ENCODE peak calls at places on chromosome 19, in six cellular contexts. Y, Q, M, O, B and N are unnamed samples.

GRCh38 chr19:33797821-33798633 is 1.4 kb downstream of the KCTD15 start:
- DNase-seq in B (no peak), M (no peak), Q (no peak), Y (peak), O (no peak), N (no peak)

GRCh38 chr19:2424686-2425621 is 2.4 kb downstream of the TIMM13 start:
- DNase-seq in M (no peak), B (no peak), Q (no peak), Y (peak), O (no peak), N (no peak)

GRCh38 chr19:38061294-38061693 is 154.3 kb downstream of the SIPA1L3 start:
- DNase-seq in O (peak), Q (no peak), M (no peak), B (no peak), Y (no peak), N (no peak)

GRCh38 chr19:51333836-51334460 is 8.0 kb downstream of the VSIG10L start:
- DNase-seq in Q (no peak), M (no peak), Y (peak), B (no peak), O (no peak), N (peak)

GRCh38 chr19:56836059-56836458 is 4.5 kb downstream of the PEG3 start:
- DNase-seq in B (no peak), Q (no peak), O (no peak), Y (no peak), M (no peak), N (no peak)

GRCh38 chr19:16327501-16327900 is 2.9 kb downstream of the KLF2 start:
- DNase-seq in B (no peak), M (no peak), Y (no peak), O (no peak), Q (peak), N (no peak)

GRCh38 chr19:41998246-41999020 is 4.4 kb upstream of the ATP1A3 start:
- DNase-seq in Y (peak), Q (no peak), M (peak), O (no peak), B (no peak), N (peak)

GRCh38 chr19:3175761-3176714 is 2.5 kb upstream of the S1PR4 start:
- DNase-seq in O (peak), B (peak), Q (peak), M (peak), Y (no peak), N (peak)

GRCh38 chr19:33610588-33610987 is 11.2 kb upstream of the CHST8 start:
- DNase-seq in B (no peak), O (no peak), M (no peak), Q (no peak), Y (no peak), N (no peak)

GRCh38 chr19:46718157-46718933 is 1.4 kb upstream of the PRKD2 start:
- DNase-seq in Y (no peak), M (no peak), Q (peak), O (no peak), B (no peak), N (no peak)

GRCh38 chr19:33293255-33294057 is 8.9 kb downstream of the CEBPA start:
- DNase-seq in O (no peak), Q (no peak), M (no peak), Y (no peak), B (no peak), N (no peak)

GRCh38 chr19:29171525-29171924 is 41.4 kb downstream of the UQCRFS1 start:
- DNase-seq in Q (no peak), Y (no peak), M (no peak), O (no peak), B (no peak), N (no peak)

GRCh38 chr19:17641181-17641580 is 47.0 kb downstream of the UNC13A start:
- DNase-seq in Q (no peak), O (no peak), Y (no peak), M (no peak), B (no peak), N (no peak)

GRCh38 chr19:29054886-29055675 is 157.9 kb downstream of the UQCRFS1 start:
- DNase-seq in Y (no peak), O (no peak), B (no peak), Q (no peak), M (no peak), N (no peak)

GRCh38 chr19:38252385-38252784 is 3.8 kb downstream of the PPP1R14A start:
- DNase-seq in Y (no peak), M (no peak), O (no peak), Q (no peak), B (no peak), N (no peak)

GRCh38 chr19:3188627-3189596 is 3.2 kb downstream of the NCLN start:
- DNase-seq in Y (no peak), B (no peak), M (no peak), O (no peak), Q (no peak), N (no peak)

GRCh38 chr19:8324186-8325050 is 3.1 kb downstream of the RPS28 start:
- DNase-seq in O (no peak), B (no peak), Q (no peak), Y (no peak), M (no peak), N (no peak)

GRCh38 chr19:33134571-33135041 is 2.7 kb downstream of the WDR88 start:
- DNase-seq in B (no peak), Q (no peak), M (no peak), O (no peak), Y (no peak), N (no peak)

GRCh38 chr19:16013181-16013850 is 63.0 kb upstream of the TPM4 start:
- DNase-seq in Y (no peak), B (no peak), M (no peak), Q (no peak), O (no peak), N (no peak)

GRCh38 chr19:23075031-23075733 is 41.6 kb upstream of the ZNF730 start:
- DNase-seq in M (peak), Q (no peak), Y (peak), B (peak), O (peak), N (peak)

GRCh38 chr19:1211494-1212234 is 6.1 kb downstream of the STK11 start:
- DNase-seq in Q (no peak), Y (no peak), B (peak), M (no peak), O (no peak), N (no peak)

GRCh38 chr19:1853295-1854031 is 5.2 kb upstream of the REXO1 start:
- DNase-seq in Y (peak), M (peak), O (peak), B (peak), Q (peak), N (peak)

GRCh38 chr19:42248270-42249148 is 6.1 kb upstream of the GSK3A start:
- DNase-seq in M (no peak), Q (no peak), Y (no peak), B (no peak), O (no peak), N (no peak)

GRCh38 chr19:56808717-56809392 is 31.7 kb downstream of the PEG3 start:
- DNase-seq in O (no peak), Y (no peak), M (no peak), B (no peak), Q (no peak), N (no peak)

GRCh38 chr19:38743394-38744297 is 628 bp downstream of the CAPN12 start:
- DNase-seq in M (no peak), Q (no peak), B (no peak), O (no peak), Y (no peak), N (no peak)

GRCh38 chr19:31349160-31349881 is at the start of gene TSHZ3:
- DNase-seq in M (no peak), Y (peak), B (no peak), O (no peak), Q (no peak), N (peak)

GRCh38 chr19:30037835-30038234 is 95.8 kb downstream of the URI1 start:
- DNase-seq in O (no peak), B (no peak), M (no peak), Y (no peak), Q (no peak), N (no peak)

GRCh38 chr19:542173-542866 is 1.5 kb upstream of the GZMM start:
- DNase-seq in O (no peak), Y (no peak), B (no peak), M (no peak), Q (no peak), N (no peak)